ENCODE peak calls at places on chromosome 2, in ten cellular contexts. N, T, A, R, J, E, D, W, P and K are unnamed samples.
A peak's percentile ranks its signal among the peaks of the same experiment; 100 is the strongest.

GRCh38 chr2:206004004-206004693 is 81.8 kb downstream of the INO80D start:
- DNase-seq in N (no peak), T (peak; percentile 34), A (no peak), R (no peak), J (no peak), E (no peak), D (no peak), W (peak; percentile 38), P (peak; percentile 91), K (peak; percentile 62)

GRCh38 chr2:209321076-209321475 is 102.8 kb upstream of the MAP2 start:
- DNase-seq in N (no peak), T (peak; percentile 10), A (no peak), R (peak; percentile 56), J (no peak), E (no peak), D (no peak), W (peak; percentile 45), P (no peak), K (peak; percentile 36)

GRCh38 chr2:155109527-155109926 is 411.0 kb downstream of the KCNJ3 start:
- DNase-seq in N (no peak), T (no peak), A (no peak), R (no peak), J (no peak), E (no peak), D (no peak), W (no peak), P (no peak), K (no peak)

GRCh38 chr2:19875280-19875679 is 26.5 kb downstream of the TTC32 start:
- DNase-seq in N (no peak), T (no peak), A (no peak), R (no peak), J (no peak), E (no peak), D (no peak), W (no peak), P (no peak), K (no peak)

GRCh38 chr2:240793313-240794177 is 26.5 kb downstream of the KIF1A start:
- DNase-seq in N (peak; percentile 5), T (no peak), A (no peak), R (no peak), J (no peak), E (peak; percentile 41), D (no peak), W (no peak), P (no peak), K (no peak)

GRCh38 chr2:144382848-144383247 is 137.1 kb downstream of the ZEB2 start:
- DNase-seq in N (no peak), T (peak; percentile 31), A (no peak), R (no peak), J (no peak), E (no peak), D (no peak), W (no peak), P (no peak), K (no peak)

GRCh38 chr2:137467246-137467862 is 496.9 kb upstream of the HNMT start:
- DNase-seq in N (no peak), T (peak; percentile 15), A (no peak), R (peak; percentile 11), J (peak; percentile 6), E (no peak), D (peak; percentile 8), W (peak; percentile 32), P (peak; percentile 86), K (peak; percentile 45)

GRCh38 chr2:122634261-122634660 is 878.8 kb downstream of the TSN start:
- DNase-seq in N (no peak), T (peak; percentile 92), A (no peak), R (peak; percentile 89), J (peak; percentile 70), E (no peak), D (no peak), W (peak; percentile 96), P (no peak), K (peak; percentile 93)